ENCODE peak calls at places on chromosomes 6 and 20, in eight cellular contexts. One of them, this sample, is unnamed.

GRCh38 chr6:63677282-63677681 is 41.7 kb downstream of the PHF3 start:
- DNase-seq in CD8-positive, alpha-beta T cell: no peak
- DNase-seq in Panc1: no peak
- DNase-seq in testis: no peak
- DNase-seq in neural progenitor cell: no peak
- DNase-seq in AG09309: no peak
- DNase-seq in fibroblast of lung: no peak
- DNase-seq in A549: no peak
- DNase-seq in this sample: peak; percentile 35

GRCh38 chr6:120935007-120935406 is 399.3 kb downstream of the TBC1D32 start:
- DNase-seq in CD8-positive, alpha-beta T cell: no peak
- DNase-seq in Panc1: no peak
- DNase-seq in testis: no peak
- DNase-seq in neural progenitor cell: no peak
- DNase-seq in AG09309: no peak
- DNase-seq in fibroblast of lung: no peak
- DNase-seq in A549: no peak
- DNase-seq in this sample: no peak

GRCh38 chr20:37397076-37397953 is 51.4 kb downstream of the SRC start:
- DNase-seq in CD8-positive, alpha-beta T cell: no peak
- DNase-seq in Panc1: no peak
- DNase-seq in testis: no peak
- DNase-seq in neural progenitor cell: peak; percentile 61
- DNase-seq in AG09309: no peak
- DNase-seq in fibroblast of lung: peak; percentile 28
- DNase-seq in A549: peak; percentile 44
- DNase-seq in this sample: no peak

GRCh38 chr20:62002882-62003480 is 62.7 kb downstream of the TAF4 start:
- DNase-seq in CD8-positive, alpha-beta T cell: no peak
- DNase-seq in Panc1: no peak
- DNase-seq in testis: no peak
- DNase-seq in neural progenitor cell: no peak
- DNase-seq in AG09309: no peak
- DNase-seq in fibroblast of lung: no peak
- DNase-seq in A549: no peak
- DNase-seq in this sample: no peak

GRCh38 chr6:157758516-157759023 is 64.5 kb upstream of the SNX9 start:
- DNase-seq in CD8-positive, alpha-beta T cell: no peak
- DNase-seq in Panc1: no peak
- DNase-seq in testis: no peak
- DNase-seq in neural progenitor cell: no peak
- DNase-seq in AG09309: no peak
- DNase-seq in fibroblast of lung: no peak
- DNase-seq in A549: no peak
- DNase-seq in this sample: no peak

GRCh38 chr6:45416700-45417099 is 39.0 kb upstream of the SUPT3H start:
- DNase-seq in CD8-positive, alpha-beta T cell: no peak
- DNase-seq in Panc1: no peak
- DNase-seq in testis: no peak
- DNase-seq in neural progenitor cell: no peak
- DNase-seq in AG09309: no peak
- DNase-seq in fibroblast of lung: peak; percentile 53
- DNase-seq in A549: no peak
- DNase-seq in this sample: no peak

GRCh38 chr6:111920581-111920980 is 47.3 kb upstream of the FYN start:
- DNase-seq in CD8-positive, alpha-beta T cell: no peak
- DNase-seq in Panc1: no peak
- DNase-seq in testis: no peak
- DNase-seq in neural progenitor cell: peak; percentile 7
- DNase-seq in AG09309: no peak
- DNase-seq in fibroblast of lung: no peak
- DNase-seq in A549: no peak
- DNase-seq in this sample: no peak

GRCh38 chr6:109743739-109744138 is 52.6 kb downstream of the FIG4 start:
- DNase-seq in CD8-positive, alpha-beta T cell: no peak
- DNase-seq in Panc1: peak; percentile 12
- DNase-seq in testis: no peak
- DNase-seq in neural progenitor cell: no peak
- DNase-seq in AG09309: no peak
- DNase-seq in fibroblast of lung: peak; percentile 76
- DNase-seq in A549: no peak
- DNase-seq in this sample: peak; percentile 37

GRCh38 chr20:34834459-34834893 is 9.0 kb upstream of the NCOA6 start:
- DNase-seq in CD8-positive, alpha-beta T cell: no peak
- DNase-seq in Panc1: peak; percentile 22
- DNase-seq in testis: no peak
- DNase-seq in neural progenitor cell: no peak
- DNase-seq in AG09309: no peak
- DNase-seq in fibroblast of lung: peak; percentile 24
- DNase-seq in A549: peak; percentile 46
- DNase-seq in this sample: no peak

GRCh38 chr6:82240191-82240590 is 7.4 kb downstream of the IBTK start:
- DNase-seq in CD8-positive, alpha-beta T cell: no peak
- DNase-seq in Panc1: no peak
- DNase-seq in testis: no peak
- DNase-seq in neural progenitor cell: peak; percentile 80
- DNase-seq in AG09309: no peak
- DNase-seq in fibroblast of lung: no peak
- DNase-seq in A549: no peak
- DNase-seq in this sample: no peak

GRCh38 chr6:44012078-44012493 is 115.2 kb downstream of the MRPL14 start:
- DNase-seq in CD8-positive, alpha-beta T cell: no peak
- DNase-seq in Panc1: no peak
- DNase-seq in testis: no peak
- DNase-seq in neural progenitor cell: no peak
- DNase-seq in AG09309: peak; percentile 95
- DNase-seq in fibroblast of lung: peak; percentile 98
- DNase-seq in A549: no peak
- DNase-seq in this sample: peak; percentile 82

GRCh38 chr6:33787336-33787953 is 1.5 kb downstream of the LEMD2 start:
- DNase-seq in CD8-positive, alpha-beta T cell: no peak
- DNase-seq in Panc1: no peak
- DNase-seq in testis: no peak
- DNase-seq in neural progenitor cell: no peak
- DNase-seq in AG09309: no peak
- DNase-seq in fibroblast of lung: peak; percentile 63
- DNase-seq in A549: no peak
- DNase-seq in this sample: no peak

GRCh38 chr6:23656826-23657225 is 469.2 kb upstream of the NRSN1 start:
- DNase-seq in CD8-positive, alpha-beta T cell: no peak
- DNase-seq in Panc1: no peak
- DNase-seq in testis: no peak
- DNase-seq in neural progenitor cell: peak; percentile 8
- DNase-seq in AG09309: no peak
- DNase-seq in fibroblast of lung: no peak
- DNase-seq in A549: no peak
- DNase-seq in this sample: no peak

GRCh38 chr6:133242761-133243590 is 1.8 kb downstream of the EYA4 start:
- DNase-seq in CD8-positive, alpha-beta T cell: no peak
- DNase-seq in Panc1: no peak
- DNase-seq in testis: peak; percentile 14
- DNase-seq in neural progenitor cell: peak; percentile 66
- DNase-seq in AG09309: no peak
- DNase-seq in fibroblast of lung: no peak
- DNase-seq in A549: no peak
- DNase-seq in this sample: no peak

GRCh38 chr20:31475472-31476312 is 604 bp downstream of the REM1 start:
- DNase-seq in CD8-positive, alpha-beta T cell: no peak
- DNase-seq in Panc1: no peak
- DNase-seq in testis: no peak
- DNase-seq in neural progenitor cell: no peak
- DNase-seq in AG09309: no peak
- DNase-seq in fibroblast of lung: no peak
- DNase-seq in A549: no peak
- DNase-seq in this sample: no peak

GRCh38 chr6:129748212-129748900 is 38.4 kb upstream of the ARHGAP18 start:
- DNase-seq in CD8-positive, alpha-beta T cell: peak; percentile 70
- DNase-seq in Panc1: no peak
- DNase-seq in testis: no peak
- DNase-seq in neural progenitor cell: no peak
- DNase-seq in AG09309: peak; percentile 20
- DNase-seq in fibroblast of lung: peak; percentile 47
- DNase-seq in A549: no peak
- DNase-seq in this sample: no peak

GRCh38 chr6:79895382-79896100 is 51.8 kb downstream of the ELOVL4 start:
- DNase-seq in CD8-positive, alpha-beta T cell: no peak
- DNase-seq in Panc1: no peak
- DNase-seq in testis: no peak
- DNase-seq in neural progenitor cell: no peak
- DNase-seq in AG09309: no peak
- DNase-seq in fibroblast of lung: peak; percentile 9
- DNase-seq in A549: no peak
- DNase-seq in this sample: no peak

GRCh38 chr6:160132776-160133338 is 11.2 kb downstream of the SLC22A1 start:
- DNase-seq in CD8-positive, alpha-beta T cell: no peak
- DNase-seq in Panc1: no peak
- DNase-seq in testis: no peak
- DNase-seq in neural progenitor cell: no peak
- DNase-seq in AG09309: peak; percentile 3
- DNase-seq in fibroblast of lung: peak; percentile 30
- DNase-seq in A549: no peak
- DNase-seq in this sample: no peak

GRCh38 chr6:11450061-11450460 is 87.5 kb upstream of the TMEM170B start:
- DNase-seq in CD8-positive, alpha-beta T cell: no peak
- DNase-seq in Panc1: no peak
- DNase-seq in testis: no peak
- DNase-seq in neural progenitor cell: no peak
- DNase-seq in AG09309: no peak
- DNase-seq in fibroblast of lung: no peak
- DNase-seq in A549: no peak
- DNase-seq in this sample: no peak

GRCh38 chr6:168226832-168227434 is 92.6 kb downstream of the DACT2 start:
- DNase-seq in CD8-positive, alpha-beta T cell: no peak
- DNase-seq in Panc1: no peak
- DNase-seq in testis: peak; percentile 43
- DNase-seq in neural progenitor cell: no peak
- DNase-seq in AG09309: no peak
- DNase-seq in fibroblast of lung: no peak
- DNase-seq in A549: no peak
- DNase-seq in this sample: no peak

GRCh38 chr6:42387336-42387735 is 64.4 kb downstream of the TRERF1 start:
- DNase-seq in CD8-positive, alpha-beta T cell: peak; percentile 65
- DNase-seq in Panc1: no peak
- DNase-seq in testis: no peak
- DNase-seq in neural progenitor cell: no peak
- DNase-seq in AG09309: no peak
- DNase-seq in fibroblast of lung: peak; percentile 17
- DNase-seq in A549: no peak
- DNase-seq in this sample: no peak

GRCh38 chr20:43842126-43843020 is 72.3 kb upstream of the TOX2 start:
- DNase-seq in CD8-positive, alpha-beta T cell: no peak
- DNase-seq in Panc1: no peak
- DNase-seq in testis: no peak
- DNase-seq in neural progenitor cell: no peak
- DNase-seq in AG09309: no peak
- DNase-seq in fibroblast of lung: no peak
- DNase-seq in A549: no peak
- DNase-seq in this sample: no peak

DNA sequence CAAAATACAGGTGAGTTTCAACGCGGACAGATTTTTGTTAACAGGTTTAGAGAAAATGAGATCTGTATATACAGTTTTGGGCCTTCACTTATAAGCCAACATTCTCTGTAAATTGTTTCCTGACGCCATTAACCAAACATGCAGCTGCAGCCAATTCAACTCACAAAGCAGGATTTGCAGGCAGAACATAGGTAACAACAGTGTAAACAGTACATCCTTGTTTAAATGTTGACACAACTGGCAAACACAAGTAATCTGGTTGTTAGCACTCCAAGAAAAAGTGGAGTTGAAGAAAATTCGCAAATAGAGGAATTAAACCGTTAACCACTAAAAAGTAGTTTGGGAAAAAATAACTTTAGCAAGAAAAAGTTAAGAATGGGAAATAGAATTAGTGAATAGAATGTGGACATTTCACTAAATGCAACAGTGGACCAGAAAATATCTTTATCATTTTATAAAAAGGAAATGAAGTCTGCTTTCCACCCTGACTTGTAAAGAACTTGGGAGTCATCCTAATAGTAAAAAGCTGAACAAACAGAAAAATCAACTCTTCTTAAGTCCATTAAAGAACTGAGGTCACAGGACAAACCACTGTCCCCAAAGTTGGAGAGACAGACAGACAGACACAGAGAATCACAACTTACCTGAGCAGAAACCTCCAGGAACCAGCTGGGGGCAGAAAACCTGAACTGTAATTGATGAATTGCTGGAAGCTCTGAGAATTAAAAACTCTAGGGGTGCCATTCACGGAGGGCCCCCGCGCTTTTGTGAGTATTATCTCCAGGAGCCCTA is 10.1 kb downstream of the SMIM28 start:
- DNase-seq in CD8-positive, alpha-beta T cell: no peak
- DNase-seq in Panc1: no peak
- DNase-seq in testis: no peak
- DNase-seq in neural progenitor cell: no peak
- DNase-seq in AG09309: no peak
- DNase-seq in fibroblast of lung: no peak
- DNase-seq in A549: no peak
- DNase-seq in this sample: no peak
- TF ChIP-seq CTCF in CD8-positive, alpha-beta T cell: no peak
- TF ChIP-seq CTCF in Panc1: peak; percentile 12
- TF ChIP-seq CTCF in testis: no peak
- TF ChIP-seq CTCF in neural progenitor cell: no peak
- TF ChIP-seq CTCF in AG09309: no peak
- TF ChIP-seq CTCF in fibroblast of lung: no peak
- TF ChIP-seq CTCF in A549: no peak
- TF ChIP-seq CTCF in this sample: no peak

GRCh38 chr6:35140991-35141720 is at the start of gene TCP11:
- DNase-seq in CD8-positive, alpha-beta T cell: peak; percentile 54
- DNase-seq in Panc1: no peak
- DNase-seq in testis: peak; percentile 71
- DNase-seq in neural progenitor cell: no peak
- DNase-seq in AG09309: no peak
- DNase-seq in fibroblast of lung: no peak
- DNase-seq in A549: no peak
- DNase-seq in this sample: no peak
- H3K4me3 ChIP-seq in CD8-positive, alpha-beta T cell: no peak within 1 kb of the TSS
- H3K4me3 ChIP-seq in Panc1: no peak within 1 kb of the TSS
- H3K4me3 ChIP-seq in testis: peak within 1 kb of the TSS; percentile 62
- H3K4me3 ChIP-seq in neural progenitor cell: no peak within 1 kb of the TSS
- H3K4me3 ChIP-seq in AG09309: no peak within 1 kb of the TSS
- H3K4me3 ChIP-seq in fibroblast of lung: no peak within 1 kb of the TSS
- H3K4me3 ChIP-seq in A549: no peak within 1 kb of the TSS
- H3K4me3 ChIP-seq in this sample: peak within 1 kb of the TSS; percentile 19

GRCh38 chr6:91407706-91408105 is 820.8 kb upstream of the MAP3K7 start:
- DNase-seq in CD8-positive, alpha-beta T cell: no peak
- DNase-seq in Panc1: no peak
- DNase-seq in testis: no peak
- DNase-seq in neural progenitor cell: no peak
- DNase-seq in AG09309: no peak
- DNase-seq in fibroblast of lung: no peak
- DNase-seq in A549: no peak
- DNase-seq in this sample: no peak

GRCh38 chr6:91412532-91412931 is 825.7 kb upstream of the MAP3K7 start:
- DNase-seq in CD8-positive, alpha-beta T cell: no peak
- DNase-seq in Panc1: no peak
- DNase-seq in testis: no peak
- DNase-seq in neural progenitor cell: no peak
- DNase-seq in AG09309: no peak
- DNase-seq in fibroblast of lung: no peak
- DNase-seq in A549: no peak
- DNase-seq in this sample: no peak
- TF ChIP-seq CTCF in CD8-positive, alpha-beta T cell: no peak
- TF ChIP-seq CTCF in Panc1: no peak
- TF ChIP-seq CTCF in testis: no peak
- TF ChIP-seq CTCF in neural progenitor cell: no peak
- TF ChIP-seq CTCF in AG09309: no peak
- TF ChIP-seq CTCF in fibroblast of lung: no peak
- TF ChIP-seq CTCF in A549: no peak
- TF ChIP-seq CTCF in this sample: peak; percentile 44

GRCh38 chr6:22147983-22148797 is 148.6 kb downstream of the PRL start:
- DNase-seq in CD8-positive, alpha-beta T cell: no peak
- DNase-seq in Panc1: no peak
- DNase-seq in testis: peak; percentile 43
- DNase-seq in neural progenitor cell: peak; percentile 31
- DNase-seq in AG09309: peak; percentile 38
- DNase-seq in fibroblast of lung: peak; percentile 93
- DNase-seq in A549: no peak
- DNase-seq in this sample: no peak
- H3K4me3 ChIP-seq in CD8-positive, alpha-beta T cell: no peak overlapping the region
- H3K4me3 ChIP-seq in Panc1: no peak overlapping the region
- H3K4me3 ChIP-seq in testis: no peak overlapping the region
- H3K4me3 ChIP-seq in neural progenitor cell: no peak overlapping the region
- H3K4me3 ChIP-seq in AG09309: no peak overlapping the region
- H3K4me3 ChIP-seq in fibroblast of lung: peak overlapping the region; percentile 0
- H3K4me3 ChIP-seq in A549: no peak overlapping the region
- H3K4me3 ChIP-seq in this sample: no peak overlapping the region